ENCODE peak calls at places on chromosomes 11 and 22, in eight cellular contexts. E is breast epithelium, D is uterus, H is transverse colon, K is Peyer's patch, F is sigmoid colon, T is esophagus squamous epithelium, A is spleen. M is an unnamed sample.

GRCh38 chr11:60872952-60873524 is 5.7 kb downstream of the ZP1 start:
- DNase-seq in E (no peak), F (peak), H (peak), K (peak), A (peak), D (peak), T (no peak), M (peak)

GRCh38 chr22:17754233-17754925 is 19.9 kb downstream of the BID start:
- DNase-seq in D (no peak), T (no peak), F (no peak), E (no peak), A (peak), H (no peak), K (no peak), M (no peak)

GRCh38 chr11:92048415-92048814 is 176.2 kb upstream of the FAT3 start:
- DNase-seq in F (no peak), T (no peak), K (no peak), E (no peak), A (no peak), D (no peak), H (no peak), M (no peak)

GRCh38 chr22:27317156-27317555 is 484.4 kb downstream of the MN1 start:
- DNase-seq in T (no peak), E (no peak), K (no peak), F (no peak), A (no peak), H (peak), D (no peak), M (no peak)

GRCh38 chr11:42631223-42631843 is 680.5 kb upstream of the API5 start:
- DNase-seq in A (no peak), E (no peak), K (no peak), T (no peak), D (no peak), H (no peak), F (no peak), M (peak)

GRCh38 chr22:30996462-30996861 is 27.4 kb downstream of the TUG1 start:
- DNase-seq in A (no peak), H (no peak), K (no peak), F (no peak), E (no peak), D (no peak), T (no peak), M (no peak)

GRCh38 chr11:96045622-96046456 is 121.9 kb upstream of the MTMR2 start:
- DNase-seq in E (peak), A (no peak), H (no peak), F (peak), K (no peak), T (no peak), D (peak), M (no peak)

GRCh38 chr11:13183094-13183825 is 94.3 kb upstream of the BMAL1 start:
- DNase-seq in T (no peak), K (peak), H (no peak), A (no peak), D (no peak), F (no peak), E (no peak), M (no peak)

GRCh38 chr22:48719978-48720661 is 1107.6 kb downstream of the BRD1 start:
- DNase-seq in K (no peak), D (no peak), H (no peak), F (peak), T (no peak), A (peak), E (no peak), M (no peak)

GRCh38 chr11:63767415-63768231 is 952 bp downstream of the ZFTA start:
- DNase-seq in A (no peak), E (no peak), T (no peak), F (peak), D (peak), H (peak), K (peak), M (peak)

GRCh38 chr11:127493330-127493729 is 492.8 kb upstream of the KIRREL3 start:
- DNase-seq in A (no peak), T (no peak), D (no peak), F (no peak), H (no peak), E (no peak), K (no peak), M (no peak)

GRCh38 chr11:129279326-129280026 is 87.4 kb upstream of the ARHGAP32 start:
- DNase-seq in T (no peak), D (peak), E (peak), K (peak), F (peak), A (peak), H (peak), M (peak)

GRCh38 chr11:47881145-47881544 is 33.0 kb upstream of the NUP160 start:
- DNase-seq in H (no peak), F (peak), K (no peak), T (no peak), D (no peak), E (no peak), A (peak), M (no peak)

GRCh38 chr22:17476838-17477237 is 86.5 kb upstream of the SLC25A18 start:
- DNase-seq in T (no peak), F (no peak), A (no peak), H (no peak), E (no peak), K (no peak), D (no peak), M (no peak)

GRCh38 chr22:46031066-46031465 is 54.1 kb upstream of the WNT7B start:
- DNase-seq in E (no peak), H (no peak), F (peak), K (peak), T (no peak), D (peak), A (peak), M (no peak)

GRCh38 chr22:43273902-43274484 is 69.2 kb downstream of the SCUBE1 start:
- DNase-seq in E (no peak), A (no peak), T (no peak), K (peak), F (no peak), H (no peak), D (peak), M (peak)

GRCh38 chr11:125504580-125504979 is 8.5 kb upstream of the FEZ1 start:
- DNase-seq in H (no peak), K (no peak), D (no peak), E (no peak), A (no peak), T (no peak), F (no peak), M (no peak)

GRCh38 chr11:27468209-27468608 is 4.4 kb downstream of the LGR4 start:
- DNase-seq in K (no peak), E (no peak), T (no peak), F (no peak), D (no peak), H (no peak), A (no peak), M (no peak)

GRCh38 chr11:101030015-101030414 is 99.6 kb downstream of the PGR start:
- DNase-seq in D (no peak), F (no peak), T (no peak), A (no peak), E (no peak), K (no peak), H (no peak), M (no peak)

GRCh38 chr11:17352925-17353227 is 1.3 kb downstream of the NCR3LG1 start:
- DNase-seq in K (peak), H (peak), E (peak), F (peak), T (no peak), D (peak), A (peak), M (no peak)

GRCh38 chr11:133326332-133326731 is 206.0 kb downstream of the OPCML start:
- DNase-seq in H (no peak), D (no peak), K (no peak), T (no peak), F (no peak), A (no peak), E (no peak), M (no peak)

GRCh38 chr11:59062602-59063529 is 23.2 kb upstream of the GLYATL1B start:
- DNase-seq in H (no peak), A (no peak), K (no peak), E (no peak), D (no peak), T (no peak), F (no peak), M (no peak)

GRCh38 chr11:68271023-68271780 is 571 bp downstream of the C11orf24 start:
- DNase-seq in F (peak), D (peak), A (peak), K (peak), T (no peak), E (no peak), H (peak), M (peak)

GRCh38 chr11:76823481-76824028 is 37.2 kb upstream of the ACER3 start:
- DNase-seq in H (no peak), F (no peak), T (no peak), E (no peak), K (no peak), A (no peak), D (peak), M (peak)

GRCh38 chr22:41469218-41469851 is 418 bp downstream of the ACO2 start:
- DNase-seq in E (no peak), D (no peak), K (peak), H (peak), F (peak), T (no peak), A (no peak), M (no peak)

GRCh38 chr11:3341298-3341697 is 37.6 kb downstream of the ZNF195 start:
- DNase-seq in D (no peak), E (peak), T (no peak), F (no peak), H (peak), K (peak), A (no peak), M (peak)

GRCh38 chr11:107916671-107917241 is 11.5 kb upstream of the RAB39A start:
- DNase-seq in A (no peak), E (no peak), D (no peak), K (peak), H (peak), T (no peak), F (no peak), M (peak)

GRCh38 chr11:22624742-22625447 is 728 bp downstream of the FANCF start:
- DNase-seq in A (no peak), D (peak), E (peak), T (peak), H (peak), K (peak), F (peak), M (no peak)

GRCh38 chr11:101061606-101062005 is 68.0 kb downstream of the PGR start:
- DNase-seq in D (no peak), A (no peak), F (no peak), H (no peak), K (no peak), E (no peak), T (no peak), M (no peak)

GRCh38 chr11:48093795-48094642 is 113.7 kb downstream of the PTPRJ start:
- DNase-seq in D (no peak), T (no peak), F (no peak), K (peak), A (no peak), E (no peak), H (no peak), M (no peak)

GRCh38 chr22:48885919-48886305 is 941.8 kb downstream of the BRD1 start:
- DNase-seq in T (no peak), K (peak), D (no peak), F (peak), H (no peak), A (peak), E (no peak), M (no peak)

GRCh38 chr22:38860291-38861169 is 11.5 kb downstream of the CBX6 start:
- DNase-seq in A (no peak), E (no peak), K (no peak), F (peak), T (no peak), D (no peak), H (no peak), M (no peak)

GRCh38 chr22:46946383-46946965 is 184.0 kb downstream of the TBC1D22A start:
- DNase-seq in A (no peak), H (no peak), E (no peak), T (no peak), K (no peak), D (no peak), F (no peak), M (no peak)

GRCh38 chr11:115717215-115717584 is 213.0 kb upstream of the CADM1 start:
- DNase-seq in F (peak), H (no peak), E (no peak), K (no peak), T (no peak), A (no peak), D (no peak), M (no peak)

GRCh38 chr11:33735426-33736147 is 636 bp downstream of the CD59 start:
- DNase-seq in T (no peak), A (peak), D (no peak), K (peak), E (no peak), H (peak), F (no peak), M (no peak)

GRCh38 chr11:83159901-83160865 is 3.3 kb downstream of the PCF11 start:
- DNase-seq in K (no peak), F (no peak), D (no peak), E (no peak), A (peak), H (peak), T (no peak), M (no peak)

GRCh38 chr11:27726981-27727380 is 26.7 kb upstream of the BDNF start:
- DNase-seq in H (no peak), E (no peak), T (no peak), D (no peak), F (no peak), K (no peak), A (no peak), M (no peak)

GRCh38 chr11:122661182-122661945 is 5.8 kb downstream of the UBASH3B start:
- DNase-seq in F (no peak), A (no peak), K (no peak), H (no peak), E (no peak), D (no peak), T (no peak), M (no peak)

GRCh38 chr11:132126973-132127900 is 756.8 kb downstream of the NTM start:
- DNase-seq in H (peak), D (no peak), F (peak), A (no peak), T (no peak), E (no peak), K (peak), M (peak)
- TF ChIP-seq POLR2A in H (no peak), D (no peak), F (no peak), A (no peak), T (no peak), E (no peak), K (no peak), M (no peak)

GRCh38 chr11:44852159-44852707 is 98.5 kb downstream of the TP53I11 start:
- DNase-seq in E (no peak), F (no peak), K (no peak), T (no peak), D (no peak), A (no peak), H (no peak), M (no peak)
- TF ChIP-seq POLR2A in E (no peak), F (no peak), K (no peak), T (no peak), D (no peak), A (no peak), H (no peak), M (no peak)

DNA sequence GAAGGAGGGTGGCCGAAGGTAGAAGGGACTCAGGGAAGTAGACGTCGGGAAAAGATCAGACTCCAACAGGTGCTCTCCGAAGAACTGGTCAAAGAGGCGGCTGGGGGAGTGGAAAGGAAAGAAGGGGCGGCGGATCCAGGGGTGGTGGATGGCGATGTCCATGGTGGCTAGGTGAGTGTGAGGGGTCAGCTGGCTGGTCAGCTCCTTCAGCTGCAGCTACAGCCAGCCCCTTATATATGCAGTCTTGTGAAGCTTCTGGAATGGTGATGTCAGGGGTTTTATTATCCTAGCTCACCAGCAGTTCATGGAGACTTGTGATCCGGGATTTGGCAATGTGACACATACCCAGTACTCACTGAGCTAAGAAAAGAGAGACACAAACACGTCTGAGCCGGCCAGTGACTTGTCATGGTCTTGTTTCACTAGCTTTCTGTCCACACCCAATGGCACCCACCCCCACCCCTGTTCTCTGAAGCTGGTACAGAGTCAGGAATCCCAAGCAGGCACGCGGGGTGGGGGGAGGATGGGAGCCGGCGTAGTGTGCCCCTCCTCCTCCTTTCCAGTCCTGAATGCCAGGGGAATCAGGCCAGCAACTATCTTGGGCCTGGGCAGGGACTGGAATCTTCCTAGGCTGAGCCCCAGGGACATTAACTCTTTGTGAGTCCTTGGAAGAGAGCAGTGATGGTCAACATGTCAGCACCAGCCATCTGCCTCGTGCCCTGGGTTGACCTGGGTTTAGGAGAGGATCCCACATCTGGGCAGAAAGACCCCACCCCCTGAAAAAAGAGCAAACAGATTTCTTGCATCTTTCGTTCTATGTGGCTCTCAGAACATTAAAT is at the start of gene CRYAB:
- DNase-seq in D (peak), A (no peak), E (peak), F (peak), K (peak), H (peak), T (no peak), M (no peak)
- TF ChIP-seq POLR2A in D (peak), A (no peak), E (no peak), F (peak), K (no peak), H (peak), T (peak), M (no peak)

DNA sequence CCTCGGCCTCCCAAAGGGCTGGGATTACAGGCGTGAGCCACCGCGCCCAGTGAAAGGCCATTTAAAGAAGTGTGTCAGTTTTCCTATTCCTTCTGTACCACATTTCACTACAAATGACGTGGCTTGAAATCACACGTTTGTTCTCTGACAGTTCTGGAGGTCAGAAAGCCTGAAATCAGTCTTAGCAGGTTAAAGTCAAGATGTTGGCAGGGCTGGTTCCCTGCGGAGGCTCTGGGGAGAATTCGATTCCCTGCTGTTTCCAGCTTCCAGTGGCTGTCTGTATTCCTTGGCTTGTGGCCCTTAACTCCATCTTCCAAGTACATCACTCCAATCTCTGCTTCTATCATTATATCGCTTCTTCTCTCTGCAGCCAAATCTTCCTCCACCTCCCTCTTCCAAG is 383.2 kb downstream of the LARGE1 start:
- DNase-seq in A (no peak), D (no peak), E (no peak), H (no peak), F (no peak), T (no peak), K (no peak), M (no peak)
- TF ChIP-seq POLR2A in A (no peak), D (no peak), E (no peak), H (no peak), F (no peak), T (no peak), K (no peak), M (no peak)